ENCODE peak calls at places on chromosomes 4 and X, in six cellular contexts. One of them, this sample, is unnamed.

GRCh38 chr4:113978561-113979156 is 788 bp downstream of the ARSJ start:
- DNase-seq in K562: no peak
- DNase-seq in HepG2: no peak
- DNase-seq in H1: no peak
- DNase-seq in SK-N-SH: peak
- DNase-seq in HCT116: no peak
- DNase-seq in this sample: peak

GRCh38 chr4:127936974-127937373 is 28.0 kb downstream of the MFSD8 start:
- DNase-seq in K562: no peak
- DNase-seq in HepG2: no peak
- DNase-seq in H1: no peak
- DNase-seq in SK-N-SH: no peak
- DNase-seq in HCT116: no peak
- DNase-seq in this sample: no peak

GRCh38 chr4:7736436-7737267 is 203.0 kb downstream of the AFAP1 start:
- DNase-seq in K562: no peak
- DNase-seq in HepG2: no peak
- DNase-seq in H1: no peak
- DNase-seq in SK-N-SH: no peak
- DNase-seq in HCT116: no peak
- DNase-seq in this sample: no peak

GRCh38 chr4:180827193-180827592 is 1416.0 kb upstream of the TENM3 start:
- DNase-seq in K562: no peak
- DNase-seq in HepG2: peak
- DNase-seq in H1: no peak
- DNase-seq in SK-N-SH: no peak
- DNase-seq in HCT116: no peak
- DNase-seq in this sample: no peak

GRCh38 chr4:175386776-175387507 is 425.1 kb downstream of the GPM6A start:
- DNase-seq in K562: no peak
- DNase-seq in HepG2: no peak
- DNase-seq in H1: no peak
- DNase-seq in SK-N-SH: no peak
- DNase-seq in HCT116: no peak
- DNase-seq in this sample: no peak

GRCh38 chr4:6340446-6341015 is 70.9 kb downstream of the WFS1 start:
- DNase-seq in K562: no peak
- DNase-seq in HepG2: no peak
- DNase-seq in H1: no peak
- DNase-seq in SK-N-SH: no peak
- DNase-seq in HCT116: no peak
- DNase-seq in this sample: no peak

GRCh38 chr4:185717018-185717726 is 94.8 kb downstream of the SORBS2 start:
- DNase-seq in K562: no peak
- DNase-seq in HepG2: no peak
- DNase-seq in H1: no peak
- DNase-seq in SK-N-SH: no peak
- DNase-seq in HCT116: no peak
- DNase-seq in this sample: peak

GRCh38 chr4:62791386-62791785 is 1591.3 kb downstream of the ADGRL3 start:
- DNase-seq in K562: no peak
- DNase-seq in HepG2: no peak
- DNase-seq in H1: no peak
- DNase-seq in SK-N-SH: no peak
- DNase-seq in HCT116: no peak
- DNase-seq in this sample: no peak

GRCh38 chrX:20029728-20030127 is 38.9 kb upstream of the BCLAF3 start:
- DNase-seq in K562: no peak
- DNase-seq in HepG2: peak
- DNase-seq in H1: no peak
- DNase-seq in SK-N-SH: no peak
- DNase-seq in HCT116: no peak
- DNase-seq in this sample: no peak

GRCh38 chr4:83389756-83390505 is 55.3 kb upstream of the HPSE start:
- DNase-seq in K562: no peak
- DNase-seq in HepG2: no peak
- DNase-seq in H1: no peak
- DNase-seq in SK-N-SH: no peak
- DNase-seq in HCT116: no peak
- DNase-seq in this sample: no peak

GRCh38 chr4:127211377-127212268 is 421.1 kb upstream of the INTU start:
- DNase-seq in K562: no peak
- DNase-seq in HepG2: no peak
- DNase-seq in H1: no peak
- DNase-seq in SK-N-SH: no peak
- DNase-seq in HCT116: no peak
- DNase-seq in this sample: no peak

GRCh38 chr4:127188847-127189246 is 443.9 kb upstream of the INTU start:
- DNase-seq in K562: no peak
- DNase-seq in HepG2: no peak
- DNase-seq in H1: no peak
- DNase-seq in SK-N-SH: no peak
- DNase-seq in HCT116: peak
- DNase-seq in this sample: no peak

GRCh38 chr4:163959932-163960331 is 465.4 kb downstream of the TMA16 start:
- DNase-seq in K562: no peak
- DNase-seq in HepG2: no peak
- DNase-seq in H1: no peak
- DNase-seq in SK-N-SH: no peak
- DNase-seq in HCT116: no peak
- DNase-seq in this sample: no peak

GRCh38 chr4:36128689-36129088 is 115.6 kb downstream of the ARAP2 start:
- DNase-seq in K562: no peak
- DNase-seq in HepG2: no peak
- DNase-seq in H1: no peak
- DNase-seq in SK-N-SH: no peak
- DNase-seq in HCT116: no peak
- DNase-seq in this sample: no peak

GRCh38 chr4:94551616-94552564 is 100.1 kb downstream of the PDLIM5 start:
- DNase-seq in K562: no peak
- DNase-seq in HepG2: no peak
- DNase-seq in H1: no peak
- DNase-seq in SK-N-SH: no peak
- DNase-seq in HCT116: no peak
- DNase-seq in this sample: peak

GRCh38 chr4:113614414-113614813 is 147.1 kb downstream of the CAMK2D start:
- DNase-seq in K562: no peak
- DNase-seq in HepG2: no peak
- DNase-seq in H1: no peak
- DNase-seq in SK-N-SH: no peak
- DNase-seq in HCT116: no peak
- DNase-seq in this sample: no peak

GRCh38 chr4:123616970-123617392 is 220.4 kb downstream of the SPRY1 start:
- DNase-seq in K562: no peak
- DNase-seq in HepG2: no peak
- DNase-seq in H1: no peak
- DNase-seq in SK-N-SH: peak
- DNase-seq in HCT116: no peak
- DNase-seq in this sample: peak

GRCh38 chrX:50168305-50168704 is 32.5 kb downstream of the AKAP4 start:
- DNase-seq in K562: peak
- DNase-seq in HepG2: no peak
- DNase-seq in H1: no peak
- DNase-seq in SK-N-SH: no peak
- DNase-seq in HCT116: no peak
- DNase-seq in this sample: no peak

GRCh38 chr4:858136-858535 is 32.2 kb upstream of the CPLX1 start:
- DNase-seq in K562: no peak
- DNase-seq in HepG2: no peak
- DNase-seq in H1: no peak
- DNase-seq in SK-N-SH: no peak
- DNase-seq in HCT116: no peak
- DNase-seq in this sample: no peak

GRCh38 chr4:159504634-159505033 is 401.8 kb downstream of the RAPGEF2 start:
- DNase-seq in K562: no peak
- DNase-seq in HepG2: no peak
- DNase-seq in H1: no peak
- DNase-seq in SK-N-SH: no peak
- DNase-seq in HCT116: no peak
- DNase-seq in this sample: peak

GRCh38 chr4:20639346-20639745 is 60.9 kb upstream of the PACRGL start:
- DNase-seq in K562: no peak
- DNase-seq in HepG2: no peak
- DNase-seq in H1: no peak
- DNase-seq in SK-N-SH: no peak
- DNase-seq in HCT116: no peak
- DNase-seq in this sample: peak

GRCh38 chr4:166044871-166045270 is 171.8 kb downstream of the TLL1 start:
- DNase-seq in K562: no peak
- DNase-seq in HepG2: no peak
- DNase-seq in H1: no peak
- DNase-seq in SK-N-SH: no peak
- DNase-seq in HCT116: no peak
- DNase-seq in this sample: no peak

GRCh38 chr4:48193096-48193836 is 59.2 kb upstream of the TXK start:
- DNase-seq in K562: no peak
- DNase-seq in HepG2: no peak
- DNase-seq in H1: no peak
- DNase-seq in SK-N-SH: no peak
- DNase-seq in HCT116: no peak
- DNase-seq in this sample: no peak

GRCh38 chr4:52269761-52270160 is 218.7 kb downstream of the SPATA18 start:
- DNase-seq in K562: no peak
- DNase-seq in HepG2: no peak
- DNase-seq in H1: no peak
- DNase-seq in SK-N-SH: no peak
- DNase-seq in HCT116: no peak
- DNase-seq in this sample: no peak
- TF ChIP-seq POLR2AphosphoS5 in K562: no peak
- TF ChIP-seq POLR2AphosphoS5 in HepG2: no peak
- TF ChIP-seq POLR2AphosphoS5 in H1: no peak
- TF ChIP-seq POLR2AphosphoS5 in SK-N-SH: no peak
- TF ChIP-seq POLR2AphosphoS5 in HCT116: no peak
- TF ChIP-seq POLR2AphosphoS5 in this sample: no peak

GRCh38 chrX:9518896-9519295 is 54.0 kb downstream of the TBL1X start:
- DNase-seq in K562: no peak
- DNase-seq in HepG2: no peak
- DNase-seq in H1: no peak
- DNase-seq in SK-N-SH: no peak
- DNase-seq in HCT116: no peak
- DNase-seq in this sample: no peak

GRCh38 chrX:9520211-9520590 is 55.3 kb downstream of the TBL1X start:
- DNase-seq in K562: no peak
- DNase-seq in HepG2: no peak
- DNase-seq in H1: no peak
- DNase-seq in SK-N-SH: no peak
- DNase-seq in HCT116: no peak
- DNase-seq in this sample: no peak

GRCh38 chrX:9516635-9517034 is 51.8 kb downstream of the TBL1X start:
- DNase-seq in K562: no peak
- DNase-seq in HepG2: no peak
- DNase-seq in H1: no peak
- DNase-seq in SK-N-SH: no peak
- DNase-seq in HCT116: no peak
- DNase-seq in this sample: no peak

GRCh38 chrX:9517062-9517461 is 52.2 kb downstream of the TBL1X start:
- DNase-seq in K562: no peak
- DNase-seq in HepG2: no peak
- DNase-seq in H1: no peak
- DNase-seq in SK-N-SH: no peak
- DNase-seq in HCT116: no peak
- DNase-seq in this sample: no peak

GRCh38 chrX:9519546-9520210 is 54.8 kb downstream of the TBL1X start:
- DNase-seq in K562: no peak
- DNase-seq in HepG2: no peak
- DNase-seq in H1: no peak
- DNase-seq in SK-N-SH: no peak
- DNase-seq in HCT116: no peak
- DNase-seq in this sample: no peak
- H3K9ac ChIP-seq in K562: no peak
- H3K9ac ChIP-seq in HepG2: no peak
- H3K9ac ChIP-seq in H1: no peak
- H3K9ac ChIP-seq in SK-N-SH: no peak
- H3K9ac ChIP-seq in HCT116: no peak
- H3K9ac ChIP-seq in this sample: no peak

GRCh38 chrX:38803286-38803608 is 2.0 kb downstream of the MID1IP1 start:
- DNase-seq in K562: no peak
- DNase-seq in HepG2: no peak
- DNase-seq in H1: no peak
- DNase-seq in SK-N-SH: no peak
- DNase-seq in HCT116: no peak
- DNase-seq in this sample: peak

GRCh38 chrX:38803609-38804480 is 2.6 kb downstream of the MID1IP1 start:
- DNase-seq in K562: peak
- DNase-seq in HepG2: peak
- DNase-seq in H1: peak
- DNase-seq in SK-N-SH: peak
- DNase-seq in HCT116: peak
- DNase-seq in this sample: peak

GRCh38 chrX:38798956-38799355 is 2.3 kb upstream of the MID1IP1 start:
- DNase-seq in K562: no peak
- DNase-seq in HepG2: no peak
- DNase-seq in H1: no peak
- DNase-seq in SK-N-SH: no peak
- DNase-seq in HCT116: no peak
- DNase-seq in this sample: peak

GRCh38 chrX:38799995-38800394 is 1.3 kb upstream of the MID1IP1 start:
- DNase-seq in K562: no peak
- DNase-seq in HepG2: peak
- DNase-seq in H1: no peak
- DNase-seq in SK-N-SH: no peak
- DNase-seq in HCT116: no peak
- DNase-seq in this sample: no peak

DNA sequence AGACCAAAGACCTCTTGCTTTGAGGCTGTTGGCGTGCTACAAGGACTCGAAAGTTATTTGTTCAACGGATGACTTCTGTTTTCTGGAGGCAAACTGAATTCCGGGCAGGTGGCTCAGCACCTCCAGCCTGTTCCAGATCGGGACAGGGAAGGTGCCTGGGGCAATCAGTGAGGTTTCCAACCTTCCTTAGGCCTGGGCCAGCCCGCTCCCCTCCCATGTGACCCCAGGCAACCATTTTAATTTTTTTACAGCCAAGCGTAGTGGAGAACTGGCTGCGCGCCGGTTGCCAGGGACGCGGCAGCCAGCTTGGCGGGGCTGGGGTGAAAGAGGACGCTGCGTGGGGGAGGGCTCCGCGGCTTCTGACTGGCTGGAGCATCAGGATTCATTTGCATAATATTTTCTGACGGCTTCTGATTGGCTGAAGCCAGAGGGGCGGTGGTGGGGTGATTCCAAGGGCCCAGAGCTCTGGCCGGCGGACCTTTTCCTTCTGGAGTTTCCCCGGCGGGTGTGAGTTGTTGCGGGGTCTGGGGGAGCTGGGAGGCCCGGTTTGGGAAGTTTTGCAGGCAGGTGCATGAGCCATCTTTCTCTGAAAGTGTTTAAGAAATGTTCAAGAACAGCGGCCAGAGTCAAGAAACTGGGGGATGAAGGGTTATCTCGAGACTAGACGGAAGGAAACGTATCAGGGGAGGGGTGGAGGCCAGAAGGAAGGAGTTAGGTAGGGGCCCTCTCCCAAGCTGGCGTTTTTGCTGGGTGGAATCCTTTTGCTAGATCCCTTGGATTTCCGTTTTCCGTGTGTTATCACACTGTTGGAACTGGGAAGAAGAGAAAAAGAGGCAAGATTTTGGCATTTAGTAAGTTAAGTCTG is at the start of gene MID1IP1:
- DNase-seq in K562: peak
- DNase-seq in HepG2: peak
- DNase-seq in H1: peak
- DNase-seq in SK-N-SH: peak
- DNase-seq in HCT116: peak
- DNase-seq in this sample: peak
- TF ChIP-seq POLR2AphosphoS5 in K562: peak
- TF ChIP-seq POLR2AphosphoS5 in HepG2: peak
- TF ChIP-seq POLR2AphosphoS5 in H1: no peak
- TF ChIP-seq POLR2AphosphoS5 in SK-N-SH: peak
- TF ChIP-seq POLR2AphosphoS5 in HCT116: peak
- TF ChIP-seq POLR2AphosphoS5 in this sample: peak

GRCh38 chr4:183364025-183364424 is 41.8 kb upstream of the CLDN24 start:
- DNase-seq in K562: no peak
- DNase-seq in HepG2: no peak
- DNase-seq in H1: no peak
- DNase-seq in SK-N-SH: no peak
- DNase-seq in HCT116: no peak
- DNase-seq in this sample: no peak
- H3K9ac ChIP-seq in K562: no peak
- H3K9ac ChIP-seq in HepG2: no peak
- H3K9ac ChIP-seq in H1: no peak
- H3K9ac ChIP-seq in SK-N-SH: no peak
- H3K9ac ChIP-seq in HCT116: no peak
- H3K9ac ChIP-seq in this sample: no peak